ENCODE peak calls at places on chromosomes 12 and 14, in six cellular contexts. V is SK-N-SH, K is GM12878, X is HCT116, U is HepG2, T is K562. D is an unnamed sample.
A peak's percentile ranks its signal among the peaks of the same experiment; 100 is the strongest.

GRCh38 chr14:87698496-87698895 is 294.5 kb downstream of the GALC start:
- DNase-seq in V (no peak), K (no peak), X (no peak), U (no peak), T (no peak), D (no peak)

GRCh38 chr12:55743131-55743921 is 404 bp downstream of the GDF11 start:
- DNase-seq in V (peak; percentile 91), K (no peak), X (no peak), U (no peak), T (peak; percentile 88), D (no peak)

GRCh38 chr12:118855858-118856257 is 125.5 kb upstream of the SRRM4 start:
- DNase-seq in V (no peak), K (no peak), X (no peak), U (no peak), T (no peak), D (no peak)

GRCh38 chr12:124493809-124494750 is 73.3 kb downstream of the NCOR2 start:
- DNase-seq in V (no peak), K (peak; percentile 86), X (no peak), U (no peak), T (no peak), D (no peak)

GRCh38 chr12:2455410-2455809 is 339.4 kb upstream of the FKBP4 start:
- DNase-seq in V (no peak), K (no peak), X (no peak), U (no peak), T (no peak), D (no peak)

GRCh38 chr14:92495041-92495440 is 18.5 kb upstream of the RIN3 start:
- DNase-seq in V (no peak), K (no peak), X (no peak), U (no peak), T (no peak), D (no peak)

GRCh38 chr12:3885179-3886094 is 12.2 kb upstream of the PARP11 start:
- DNase-seq in V (peak; percentile 30), K (no peak), X (peak; percentile 8), U (peak; percentile 36), T (peak; percentile 7), D (peak; percentile 20)

GRCh38 chr12:49876070-49876469 is 27.6 kb downstream of the FAIM2 start:
- DNase-seq in V (no peak), K (no peak), X (no peak), U (no peak), T (no peak), D (no peak)

GRCh38 chr12:1593232-1594044 is 943 bp downstream of the FBXL14 start:
- DNase-seq in V (peak; percentile 61), K (no peak), X (no peak), U (no peak), T (no peak), D (no peak)

GRCh38 chr12:27823038-27823437 is 43.0 kb upstream of the MANSC4 start:
- DNase-seq in V (no peak), K (no peak), X (no peak), U (no peak), T (no peak), D (no peak)

GRCh38 chr14:61394542-61394941 is 73.2 kb downstream of the PRKCH start:
- DNase-seq in V (no peak), K (no peak), X (no peak), U (no peak), T (no peak), D (no peak)

GRCh38 chr14:76763362-76764041 is 2.2 kb downstream of the VASH1 start:
- DNase-seq in V (no peak), K (no peak), X (no peak), U (no peak), T (no peak), D (no peak)

GRCh38 chr14:77186911-77187648 is 5.5 kb downstream of the TMEM63C start:
- DNase-seq in V (no peak), K (no peak), X (peak; percentile 27), U (no peak), T (no peak), D (no peak)

GRCh38 chr14:104383931-104384775 is 195.4 kb upstream of the C14orf180 start:
- DNase-seq in V (peak; percentile 88), K (no peak), X (no peak), U (no peak), T (no peak), D (no peak)

GRCh38 chr14:74771409-74771808 is 8.3 kb downstream of the YLPM1 start:
- DNase-seq in V (no peak), K (no peak), X (no peak), U (no peak), T (no peak), D (no peak)

GRCh38 chr12:117118838-117119591 is 19.8 kb upstream of the TESC start:
- DNase-seq in V (no peak), K (no peak), X (no peak), U (peak; percentile 44), T (no peak), D (no peak)

GRCh38 chr14:44168566-44168965 is 338.5 kb downstream of the FSCB start:
- DNase-seq in V (no peak), K (no peak), X (no peak), U (no peak), T (no peak), D (no peak)

GRCh38 chr12:52739963-52740362 is 36.6 kb upstream of the KRT77 start:
- DNase-seq in V (no peak), K (no peak), X (no peak), U (no peak), T (no peak), D (no peak)

GRCh38 chr12:60415361-60415760 is 819.5 kb downstream of the SLC16A7 start:
- DNase-seq in V (no peak), K (no peak), X (no peak), U (no peak), T (no peak), D (no peak)

GRCh38 chr12:89875809-89876208 is 167.2 kb upstream of the ATP2B1 start:
- DNase-seq in V (no peak), K (no peak), X (no peak), U (no peak), T (no peak), D (no peak)

GRCh38 chr14:100836053-100836805 is 10.3 kb downstream of the MEG3 start:
- DNase-seq in V (no peak), K (no peak), X (no peak), U (no peak), T (no peak), D (no peak)
- TF ChIP-seq SIN3A in V (no peak), K (no peak), X (no peak), U (no peak), T (no peak), D (no peak)

DNA sequence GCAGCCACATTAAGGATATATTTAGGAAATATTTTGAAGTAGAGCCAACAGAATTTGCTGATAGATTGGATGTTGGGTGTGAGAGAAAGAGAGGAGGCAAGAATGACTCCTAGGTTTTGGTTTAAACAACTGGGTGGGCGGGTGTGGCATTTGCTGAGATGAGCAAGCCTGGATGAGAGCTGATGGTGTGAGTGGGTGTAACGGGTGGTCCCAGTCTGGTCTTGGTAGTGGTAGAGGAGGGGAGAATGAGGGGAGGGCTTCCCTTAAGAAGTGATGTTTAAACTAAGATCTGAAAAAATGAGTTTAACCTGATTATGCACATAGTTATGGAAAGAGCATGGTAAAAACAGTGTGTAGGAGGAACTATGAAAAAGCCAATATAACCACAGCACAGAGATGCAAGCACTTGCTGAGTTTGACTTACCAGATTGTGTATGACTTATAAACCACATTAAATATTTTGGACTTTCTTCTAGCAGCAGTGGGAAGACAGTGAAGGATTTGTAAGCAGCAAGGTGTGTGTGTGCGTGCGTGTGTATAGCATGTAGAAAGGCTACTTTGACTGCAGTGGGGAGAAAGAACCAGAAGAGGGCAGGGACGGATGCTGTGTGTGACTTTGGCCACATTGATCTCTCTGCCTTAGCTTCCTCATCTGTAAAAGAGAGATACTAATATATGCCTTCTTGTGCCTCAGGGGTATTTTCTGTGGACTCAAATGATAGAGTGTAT is 139.7 kb downstream of the PRIMA1 start:
- DNase-seq in V (peak; percentile 38), K (no peak), X (peak; percentile 34), U (peak; percentile 28), T (no peak), D (no peak)
- TF ChIP-seq REST in V (no peak), K (no peak), X (no peak), U (no peak), T (no peak), D (no peak)

DNA sequence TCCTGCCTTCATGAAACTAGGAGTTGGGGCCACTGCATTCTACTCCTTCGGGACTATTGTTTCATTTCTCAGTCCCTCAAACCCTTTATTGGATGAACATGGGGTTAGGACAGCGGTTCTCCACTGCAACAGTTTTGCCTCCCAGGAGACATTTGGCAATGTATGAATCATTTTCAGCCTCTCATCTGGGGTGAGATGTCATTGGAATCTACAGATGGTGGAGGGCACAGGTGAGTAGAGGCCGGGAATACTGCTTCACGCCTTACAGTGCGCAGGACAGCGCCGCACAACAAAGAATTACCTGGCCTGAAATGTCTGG is 649 bp upstream of the GNPNAT1 start:
- DNase-seq in V (no peak), K (no peak), X (no peak), U (no peak), T (no peak), D (no peak)
- H3K27ac ChIP-seq in V (peak overlapping the region; percentile 89), K (no peak overlapping the region), X (peak overlapping the region; percentile 65), U (peak overlapping the region; percentile 87), T (peak overlapping the region; percentile 82), D (peak overlapping the region; percentile 88)

DNA sequence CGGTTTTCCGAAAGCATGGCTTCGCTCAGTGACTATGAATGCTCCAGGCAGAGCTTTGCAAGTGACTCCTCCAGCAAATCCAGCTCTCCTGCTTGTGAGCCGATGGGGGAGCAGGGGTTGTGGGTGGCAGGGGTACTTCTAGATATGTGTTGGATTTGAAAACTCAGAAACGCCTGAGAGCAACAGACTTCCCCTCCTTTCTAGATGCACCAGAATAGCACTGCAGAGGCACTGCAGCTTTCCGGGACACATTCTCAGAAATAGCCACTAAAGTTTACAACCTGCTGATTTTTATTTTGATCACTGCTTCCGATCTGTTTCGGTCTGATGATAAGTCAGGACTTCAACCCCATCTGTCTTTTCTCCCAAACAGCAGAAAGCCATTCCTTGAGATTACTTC is 8.6 kb downstream of the TCP11L2 start:
- DNase-seq in V (no peak), K (no peak), X (no peak), U (no peak), T (no peak), D (no peak)
- TF ChIP-seq SIN3A in V (no peak), K (no peak), X (no peak), U (no peak), T (no peak), D (no peak)

GRCh38 chr12:106223485-106224391 is 24.1 kb downstream of the CKAP4 start:
- DNase-seq in V (peak; percentile 81), K (no peak), X (peak; percentile 36), U (peak; percentile 45), T (peak; percentile 84), D (peak; percentile 68)
- TF ChIP-seq REST in V (no peak), K (no peak), X (no peak), U (no peak), T (no peak), D (no peak)

DNA sequence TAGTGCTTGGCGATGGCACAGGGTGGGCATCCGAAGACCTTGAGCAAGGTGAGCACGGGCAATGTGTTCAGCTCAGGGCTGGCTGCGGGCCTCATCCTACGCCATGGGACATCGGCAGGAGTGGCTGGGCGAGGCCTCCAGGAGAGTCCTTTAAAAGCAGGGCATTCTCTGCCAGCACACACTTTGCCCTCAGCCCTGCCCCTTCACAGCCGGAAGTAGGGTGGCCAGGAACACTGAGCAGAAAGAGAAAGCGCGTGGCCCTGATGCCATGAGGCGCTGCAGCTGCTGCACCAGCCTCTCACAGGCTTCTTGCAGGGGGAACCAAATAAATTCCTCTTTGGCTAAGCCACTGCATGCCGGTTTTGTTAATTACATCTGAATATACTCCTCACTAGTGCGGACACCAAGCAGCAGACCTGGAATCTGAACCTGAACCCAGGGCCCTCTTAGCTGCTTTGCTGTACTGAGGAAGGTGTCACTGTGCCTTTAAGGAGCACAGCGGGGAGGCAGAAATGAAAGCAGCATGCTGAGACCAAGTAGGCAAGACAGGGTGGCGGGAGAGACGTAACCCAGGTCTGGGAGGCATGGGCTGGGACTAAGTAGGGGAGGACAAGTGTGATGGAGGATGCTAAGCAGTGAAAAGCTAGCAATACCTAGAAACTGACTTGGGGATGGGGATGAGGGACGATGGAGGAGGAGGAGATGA is 155.2 kb downstream of the TTC7B start:
- DNase-seq in V (no peak), K (no peak), X (no peak), U (no peak), T (no peak), D (no peak)
- H3K27ac ChIP-seq in V (no peak overlapping the region), K (no peak overlapping the region), X (no peak overlapping the region), U (no peak overlapping the region), T (no peak overlapping the region), D (no peak overlapping the region)